ENCODE peak calls at places on chromosome 11, in five cellular contexts. U is ovary, X is GM23338, S is cardiac fibroblast, G is HFF-Myc. V is an unnamed sample.

GRCh38 chr11:12674936-12675696 is 895 bp downstream of the TEAD1 start:
- DNase-seq in U (peak), X (peak), S (peak), G (no peak), V (no peak)

GRCh38 chr11:76759092-76759491 is 24.1 kb upstream of the TSKU start:
- DNase-seq in U (no peak), X (no peak), S (no peak), G (no peak), V (no peak)

GRCh38 chr11:1948389-1948788 is 1.3 kb downstream of the MRPL23 start:
- DNase-seq in U (no peak), X (no peak), S (no peak), G (no peak), V (no peak)

GRCh38 chr11:130763087-130763980 is 152.9 kb downstream of the SNX19 start:
- DNase-seq in U (no peak), X (no peak), S (no peak), G (no peak), V (no peak)

GRCh38 chr11:77262803-77263202 is 38.7 kb downstream of the GDPD4 start:
- DNase-seq in U (no peak), X (no peak), S (no peak), G (no peak), V (no peak)

GRCh38 chr11:3155216-3155615 is 9.9 kb downstream of the OSBPL5 start:
- DNase-seq in U (no peak), X (no peak), S (no peak), G (no peak), V (no peak)

GRCh38 chr11:36464720-36465119 is 45.4 kb downstream of the TRAF6 start:
- DNase-seq in U (no peak), X (no peak), S (no peak), G (no peak), V (no peak)

GRCh38 chr11:78339483-78339882 is 78.1 kb downstream of the GAB2 start:
- DNase-seq in U (no peak), X (no peak), S (no peak), G (no peak), V (no peak)

GRCh38 chr11:116689413-116690127 is 83.2 kb downstream of the BUD13 start:
- DNase-seq in U (no peak), X (no peak), S (no peak), G (no peak), V (no peak)

GRCh38 chr11:117376517-117376916 is 48.9 kb downstream of the CEP164 start:
- DNase-seq in U (no peak), X (no peak), S (no peak), G (no peak), V (no peak)

GRCh38 chr11:1508491-1508891 is 21.9 kb upstream of the MOB2 start:
- DNase-seq in U (no peak), X (no peak), S (no peak), G (no peak), V (no peak)

GRCh38 chr11:105719073-105719846 is 109.4 kb downstream of the GRIA4 start:
- DNase-seq in U (no peak), X (no peak), S (no peak), G (peak), V (no peak)

GRCh38 chr11:81359476-81359875 is 1374.2 kb downstream of the FAM181B start:
- DNase-seq in U (no peak), X (no peak), S (no peak), G (no peak), V (no peak)

GRCh38 chr11:13883042-13883441 is 79.5 kb upstream of the SPON1 start:
- DNase-seq in U (no peak), X (no peak), S (no peak), G (no peak), V (no peak)

GRCh38 chr11:2447951-2448650 is 3.3 kb downstream of the KCNQ1 start:
- DNase-seq in U (no peak), X (no peak), S (no peak), G (no peak), V (no peak)

GRCh38 chr11:2443881-2444300 is 423 bp downstream of the TRPM5 start:
- DNase-seq in U (no peak), X (no peak), S (no peak), G (no peak), V (no peak)

GRCh38 chr11:44852159-44852707 is 98.5 kb downstream of the TP53I11 start:
- DNase-seq in U (no peak), X (no peak), S (no peak), G (no peak), V (no peak)

GRCh38 chr11:77547863-77548551 is 41.7 kb upstream of the AQP11 start:
- DNase-seq in U (peak), X (peak), S (peak), G (peak), V (peak)

GRCh38 chr11:94539420-94539819 is 4.3 kb upstream of the FUT4 start:
- DNase-seq in U (no peak), X (no peak), S (no peak), G (no peak), V (no peak)

GRCh38 chr11:10108901-10109665 is 184.9 kb downstream of the SBF2 start:
- DNase-seq in U (peak), X (peak), S (peak), G (no peak), V (peak)
- H3K4me3 ChIP-seq in U (no peak), X (no peak), S (no peak), G (no peak), V (no peak)

GRCh38 chr11:68380786-68381622 is 68.6 kb downstream of the LRP5 start:
- DNase-seq in U (peak), X (no peak), S (peak), G (no peak), V (no peak)
- TF ChIP-seq CTCF in U (no peak), X (no peak), S (no peak), G (no peak), V (no peak)

GRCh38 chr11:69497221-69497787 is 15.8 kb downstream of the LINC01488 start:
- DNase-seq in U (peak), X (peak), S (peak), G (peak), V (peak)
- H3K4me3 ChIP-seq in U (no peak), X (no peak), S (no peak), G (no peak), V (no peak)

GRCh38 chr11:133929401-133930052 is 27.2 kb downstream of the IGSF9B start:
- DNase-seq in U (no peak), X (no peak), S (no peak), G (no peak), V (no peak)

GRCh38 chr11:133930053-133930766 is 26.6 kb downstream of the IGSF9B start:
- DNase-seq in U (no peak), X (no peak), S (no peak), G (no peak), V (no peak)

GRCh38 chr11:133931449-133932060 is 25.2 kb downstream of the IGSF9B start:
- DNase-seq in U (no peak), X (no peak), S (no peak), G (no peak), V (no peak)

GRCh38 chr11:133928628-133929059 is 28.1 kb downstream of the IGSF9B start:
- DNase-seq in U (no peak), X (peak), S (peak), G (no peak), V (no peak)

GRCh38 chr11:133930767-133931448 is 25.9 kb downstream of the IGSF9B start:
- DNase-seq in U (no peak), X (peak), S (peak), G (no peak), V (no peak)
- TF ChIP-seq CTCF in U (no peak), X (peak), S (peak), G (peak), V (peak)

GRCh38 chr11:14905104-14906033 is 13.3 kb upstream of the CYP2R1 start:
- DNase-seq in U (peak), X (peak), S (peak), G (no peak), V (no peak)

GRCh38 chr11:14907411-14908213 is 15.6 kb upstream of the CYP2R1 start:
- DNase-seq in U (peak), X (peak), S (peak), G (no peak), V (no peak)

GRCh38 chr11:14906614-14907392 is 14.8 kb upstream of the CYP2R1 start:
- DNase-seq in U (no peak), X (no peak), S (no peak), G (no peak), V (no peak)

GRCh38 chr11:14902650-14903350 is 10.8 kb upstream of the CYP2R1 start:
- DNase-seq in U (no peak), X (no peak), S (peak), G (no peak), V (no peak)

GRCh38 chr11:14904745-14905103 is 12.7 kb upstream of the CYP2R1 start:
- DNase-seq in U (peak), X (peak), S (peak), G (peak), V (no peak)
- H3K4me3 ChIP-seq in U (peak), X (peak), S (peak), G (peak), V (peak)